ENCODE peak calls at places on chromosome X, in seven cellular contexts. T is ovary; E is left ventricle myocardium inferior; X is effector memory CD4-positive, alpha-beta T cell; V is pancreas; F is lower lobe of right lung; L is sigmoid colon. H is an unnamed sample.

GRCh38 chrX:153537526-153538295 is 20.3 kb downstream of the ATP2B3 start:
- DNase-seq in T (peak; percentile 49), E (no peak), X (no peak), V (peak; percentile 90), F (no peak), L (no peak), H (no peak)

GRCh38 chrX:110120025-110120424 is 117.1 kb downstream of the TMEM164 start:
- DNase-seq in T (no peak), E (no peak), X (no peak), V (no peak), F (peak; percentile 49), L (no peak), H (no peak)

GRCh38 chrX:109797311-109797975 is 64.4 kb upstream of the ACSL4 start:
- DNase-seq in T (no peak), E (no peak), X (no peak), V (no peak), F (no peak), L (no peak), H (no peak)

GRCh38 chrX:56728752-56729151 is 291 bp upstream of the NBDY start:
- DNase-seq in T (no peak), E (no peak), X (no peak), V (no peak), F (no peak), L (no peak), H (no peak)

GRCh38 chrX:69503835-69504625 is at the start of gene NALF2:
- DNase-seq in T (peak; percentile 63), E (peak; percentile 49), X (no peak), V (peak; percentile 87), F (peak; percentile 65), L (peak; percentile 70), H (peak; percentile 51)

GRCh38 chrX:72568406-72569092 is 4.1 kb downstream of the HDAC8 start:
- DNase-seq in T (no peak), E (no peak), X (no peak), V (no peak), F (no peak), L (no peak), H (no peak)

GRCh38 chrX:108307408-108308085 is 130.7 kb downstream of the COL4A6 start:
- DNase-seq in T (no peak), E (peak; percentile 39), X (no peak), V (no peak), F (peak; percentile 61), L (no peak), H (peak; percentile 72)

GRCh38 chrX:139882299-139882698 is 50.6 kb downstream of the ATP11C start:
- DNase-seq in T (no peak), E (no peak), X (no peak), V (no peak), F (no peak), L (no peak), H (no peak)

GRCh38 chrX:129696463-129697155 is 41.9 kb upstream of the APLN start:
- DNase-seq in T (no peak), E (no peak), X (no peak), V (no peak), F (no peak), L (no peak), H (no peak)

GRCh38 chrX:72495041-72495440 is 77.6 kb downstream of the HDAC8 start:
- DNase-seq in T (no peak), E (no peak), X (no peak), V (no peak), F (no peak), L (no peak), H (no peak)

GRCh38 chrX:71111141-71111843 is at the start of gene IL2RG:
- DNase-seq in T (no peak), E (no peak), X (peak; percentile 70), V (no peak), F (no peak), L (no peak), H (peak; percentile 34)
- H3K27ac ChIP-seq in T (no peak within 1 kb of the TSS), E (no peak within 1 kb of the TSS), X (peak within 1 kb of the TSS; percentile 96), V (no peak within 1 kb of the TSS), F (peak within 1 kb of the TSS; percentile 46), L (no peak within 1 kb of the TSS), H (peak within 1 kb of the TSS; percentile 3)

GRCh38 chrX:151695583-151695930 is 299 bp downstream of the PRRG3 start:
- DNase-seq in T (no peak), E (no peak), X (no peak), V (no peak), F (no peak), L (no peak), H (no peak)

GRCh38 chrX:151698485-151698884 is 3.2 kb downstream of the PRRG3 start:
- DNase-seq in T (no peak), E (no peak), X (no peak), V (no peak), F (no peak), L (no peak), H (no peak)

GRCh38 chrX:151694661-151695582 is at the start of gene PRRG3:
- DNase-seq in T (no peak), E (no peak), X (no peak), V (no peak), F (no peak), L (no peak), H (no peak)

GRCh38 chrX:151699746-151700145 is 4.5 kb downstream of the PRRG3 start:
- DNase-seq in T (no peak), E (no peak), X (no peak), V (no peak), F (no peak), L (no peak), H (no peak)

GRCh38 chrX:151697537-151697936 is 2.3 kb downstream of the PRRG3 start:
- DNase-seq in T (no peak), E (no peak), X (no peak), V (no peak), F (no peak), L (peak; percentile 78), H (no peak)
- H3K9me3 ChIP-seq in T (no peaks in the 10 kb centered on the region), E (no peaks in the 10 kb centered on the region), X (no peaks in the 10 kb centered on the region), V (no peaks in the 10 kb centered on the region), F (no peaks in the 10 kb centered on the region), L (no peaks in the 10 kb centered on the region), H (no peaks in the 10 kb centered on the region)

DNA sequence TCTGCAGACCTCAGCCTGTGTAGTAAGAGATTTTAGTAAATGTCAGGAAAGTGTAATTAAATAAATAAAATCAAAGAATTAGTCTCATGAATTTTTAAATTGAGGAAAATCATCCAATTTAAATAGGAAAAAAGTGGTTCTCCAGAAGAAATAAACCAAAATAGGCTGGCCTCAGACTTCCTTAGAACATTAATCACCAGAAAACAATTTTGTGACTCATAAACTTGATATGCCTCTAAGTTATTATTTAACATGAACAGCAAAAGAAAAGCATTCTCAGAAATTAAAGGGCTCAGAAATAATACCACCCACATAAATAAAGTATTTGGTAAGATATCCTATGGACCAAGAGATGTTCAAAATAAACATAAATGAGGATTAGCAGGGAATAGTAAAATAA is 14.3 kb downstream of the FAM47B start:
- DNase-seq in T (no peak), E (no peak), X (no peak), V (no peak), F (no peak), L (no peak), H (no peak)
- H3K27ac ChIP-seq in T (no peak overlapping the region), E (no peak overlapping the region), X (no peak overlapping the region), V (no peak overlapping the region), F (no peak overlapping the region), L (no peak overlapping the region), H (no peak overlapping the region)

GRCh38 chrX:115913575-115913974 is 257.0 kb upstream of the AGTR2 start:
- DNase-seq in T (no peak), E (no peak), X (no peak), V (no peak), F (no peak), L (no peak), H (no peak)
- H3K9me3 ChIP-seq in T (no peaks in the 10 kb centered on the region), E (peaks cover 40% of the 10 kb centered on the region), X (no peaks in the 10 kb centered on the region), V (no peaks in the 10 kb centered on the region), F (no peaks in the 10 kb centered on the region), L (no peaks in the 10 kb centered on the region), H (no peaks in the 10 kb centered on the region)